ENCODE peak calls at places on chromosome 7, in four cellular contexts. U, P, C and F are unnamed samples.

GRCh38 chr7:99141756-99142726 is 1.9 kb downstream of the SMURF1 start:
- DNase-seq in U (peak), P (peak), C (no peak), F (peak)

GRCh38 chr7:117616694-117617093 is 136.9 kb downstream of the CFTR start:
- DNase-seq in U (no peak), P (no peak), C (no peak), F (no peak)

GRCh38 chr7:127476618-127477017 is 84.1 kb upstream of the ZNF800 start:
- DNase-seq in U (no peak), P (no peak), C (no peak), F (no peak)

GRCh38 chr7:139118803-139119485 is 9.4 kb upstream of the ZC3HAV1 start:
- DNase-seq in U (no peak), P (no peak), C (peak), F (no peak)

GRCh38 chr7:155549226-155549625 is 2.9 kb upstream of the CNPY1 start:
- DNase-seq in U (no peak), P (no peak), C (no peak), F (no peak)

GRCh38 chr7:17601921-17602320 is 303.5 kb downstream of the AHR start:
- DNase-seq in U (no peak), P (no peak), C (no peak), F (no peak)

GRCh38 chr7:116225860-116226259 is 15.5 kb downstream of the TES start:
- DNase-seq in U (no peak), P (no peak), C (no peak), F (no peak)

GRCh38 chr7:101164071-101164840 is 1.1 kb downstream of the VGF start:
- DNase-seq in U (peak), P (no peak), C (no peak), F (peak)

GRCh38 chr7:98051118-98051744 is 55.4 kb upstream of the LMTK2 start:
- DNase-seq in U (peak), P (peak), C (no peak), F (peak)

GRCh38 chr7:140062528-140063299 is at the start of gene PARP12:
- DNase-seq in U (peak), P (peak), C (peak), F (peak)

GRCh38 chr7:4268040-4268965 is 413.8 kb upstream of the FOXK1 start:
- DNase-seq in U (no peak), P (no peak), C (no peak), F (no peak)

GRCh38 chr7:152674860-152675760 is 831 bp downstream of the XRCC2 start:
- DNase-seq in U (peak), P (peak), C (no peak), F (no peak)

GRCh38 chr7:131222171-131222570 is 105.5 kb upstream of the MKLN1 start:
- DNase-seq in U (no peak), P (no peak), C (no peak), F (no peak)
- TF ChIP-seq CTCF in U (no peak), P (no peak), C (no peak), F (no peak)

DNA sequence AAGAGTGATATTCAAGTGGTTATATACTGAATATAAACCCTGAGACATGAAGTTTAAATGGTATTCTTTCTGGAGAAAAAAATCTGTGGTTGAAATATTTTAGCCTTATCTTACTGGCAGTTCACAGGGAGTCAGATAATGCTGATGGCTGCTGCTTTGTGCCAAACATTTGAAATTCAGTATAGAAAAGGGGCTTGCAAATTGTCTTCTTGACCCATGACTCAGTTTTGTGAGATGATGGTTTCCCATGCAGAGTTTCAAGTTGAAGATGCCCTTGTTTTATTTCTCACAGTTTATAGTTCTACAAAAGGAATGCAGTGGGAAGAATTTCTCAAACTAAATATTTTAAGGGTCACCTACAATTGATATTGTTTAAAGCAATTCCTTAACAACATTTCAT is 251.1 kb upstream of the MEOX2 start:
- DNase-seq in U (no peak), P (no peak), C (no peak), F (no peak)
- TF ChIP-seq TCF12 in U (no peak), P (no peak), C (no peak), F (no peak)

GRCh38 chr7:69018200-69018599 is 580.1 kb upstream of the AUTS2 start:
- DNase-seq in U (no peak), P (no peak), C (no peak), F (peak)
- TF ChIP-seq CTCF in U (peak), P (no peak), C (no peak), F (peak)

DNA sequence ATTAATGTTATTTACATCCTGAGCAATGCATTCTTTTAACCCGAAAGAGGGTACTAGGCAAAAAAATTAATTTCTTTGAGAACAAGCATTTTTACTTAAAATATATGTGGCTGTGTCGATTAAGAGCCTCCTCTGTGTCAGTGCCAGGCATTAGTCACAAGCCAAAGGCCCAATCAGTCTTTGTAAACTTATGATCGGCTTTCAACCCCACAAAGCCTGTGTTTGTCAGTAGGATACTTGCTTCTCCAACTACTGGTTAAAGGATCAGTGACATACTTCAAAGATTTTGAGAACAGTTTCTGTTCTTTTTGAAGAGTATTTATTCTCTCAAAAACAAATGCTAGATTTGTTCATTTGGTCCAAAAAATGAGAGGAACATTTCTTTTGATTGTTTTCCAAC is 159.3 kb downstream of the NRCAM start:
- DNase-seq in U (no peak), P (no peak), C (no peak), F (no peak)
- TF ChIP-seq TCF12 in U (no peak), P (no peak), C (no peak), F (no peak)

GRCh38 chr7:135210818-135211178 is 528 bp downstream of the WDR91 start:
- DNase-seq in U (no peak), P (no peak), C (no peak), F (no peak)

GRCh38 chr7:135208417-135208793 is 2.9 kb downstream of the WDR91 start:
- DNase-seq in U (no peak), P (no peak), C (no peak), F (no peak)

GRCh38 chr7:135213831-135214230 is 2.5 kb upstream of the WDR91 start:
- DNase-seq in U (no peak), P (no peak), C (no peak), F (no peak)

GRCh38 chr7:135209225-135209834 is 2.0 kb downstream of the WDR91 start:
- DNase-seq in U (no peak), P (no peak), C (no peak), F (no peak)

GRCh38 chr7:135211179-135211945 is at the start of gene WDR91:
- DNase-seq in U (peak), P (peak), C (peak), F (peak)
- TF ChIP-seq CTCF in U (peak), P (peak), C (no peak), F (no peak)

GRCh38 chr7:51286392-51286791 is 30.2 kb downstream of the COBL start:
- DNase-seq in U (no peak), P (no peak), C (no peak), F (no peak)

GRCh38 chr7:51289608-51290370 is 26.8 kb downstream of the COBL start:
- DNase-seq in U (no peak), P (no peak), C (no peak), F (no peak)

GRCh38 chr7:51290702-51291290 is 25.8 kb downstream of the COBL start:
- DNase-seq in U (no peak), P (no peak), C (no peak), F (no peak)

GRCh38 chr7:51292596-51292995 is 24.0 kb downstream of the COBL start:
- DNase-seq in U (no peak), P (no peak), C (no peak), F (no peak)

DNA sequence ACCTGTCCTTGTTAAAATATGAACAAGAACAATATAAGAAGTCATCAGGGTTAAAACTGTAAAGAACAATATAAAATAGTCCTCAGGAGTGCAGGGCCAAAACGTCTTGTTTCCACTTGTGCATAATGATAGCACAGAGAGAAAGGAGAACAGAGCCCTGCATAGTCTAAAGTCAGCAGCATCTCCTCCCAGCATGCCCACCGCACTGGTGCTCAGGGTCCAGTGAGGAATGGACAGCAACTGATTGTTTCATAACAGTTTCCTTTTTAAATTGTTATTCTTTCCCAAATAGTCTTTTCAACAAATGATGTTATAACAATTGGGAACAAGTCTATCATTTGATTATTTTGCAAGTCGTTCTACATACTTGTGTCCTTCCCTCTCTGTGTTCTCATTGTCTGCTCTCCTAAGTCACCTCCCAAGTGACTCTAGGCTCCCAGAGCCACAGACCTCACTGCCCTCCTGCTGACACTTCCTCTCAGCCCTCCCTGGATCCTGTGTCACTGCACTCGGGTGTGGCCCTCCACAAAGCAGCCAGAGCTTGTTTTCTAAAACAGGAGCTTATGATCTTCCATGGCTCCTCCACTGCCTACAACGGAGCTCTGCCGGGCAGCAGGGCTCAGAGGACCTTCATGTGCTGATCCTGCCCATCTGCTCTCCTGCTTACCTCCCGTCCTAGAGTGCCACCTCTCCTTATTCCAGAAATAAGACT is 27.6 kb downstream of the COBL start:
- DNase-seq in U (no peak), P (no peak), C (no peak), F (no peak)
- TF ChIP-seq TCF12 in U (no peak), P (no peak), C (no peak), F (no peak)

GRCh38 chr7:45623157-45623556 is 49.0 kb downstream of the ADCY1 start:
- DNase-seq in U (no peak), P (no peak), C (no peak), F (no peak)

GRCh38 chr7:45625067-45625466 is 50.9 kb downstream of the ADCY1 start:
- DNase-seq in U (no peak), P (no peak), C (no peak), F (no peak)

GRCh38 chr7:45624392-45624760 is 50.2 kb downstream of the ADCY1 start:
- DNase-seq in U (no peak), P (no peak), C (no peak), F (no peak)

GRCh38 chr7:45622058-45622457 is 47.9 kb downstream of the ADCY1 start:
- DNase-seq in U (no peak), P (no peak), C (no peak), F (no peak)

DNA sequence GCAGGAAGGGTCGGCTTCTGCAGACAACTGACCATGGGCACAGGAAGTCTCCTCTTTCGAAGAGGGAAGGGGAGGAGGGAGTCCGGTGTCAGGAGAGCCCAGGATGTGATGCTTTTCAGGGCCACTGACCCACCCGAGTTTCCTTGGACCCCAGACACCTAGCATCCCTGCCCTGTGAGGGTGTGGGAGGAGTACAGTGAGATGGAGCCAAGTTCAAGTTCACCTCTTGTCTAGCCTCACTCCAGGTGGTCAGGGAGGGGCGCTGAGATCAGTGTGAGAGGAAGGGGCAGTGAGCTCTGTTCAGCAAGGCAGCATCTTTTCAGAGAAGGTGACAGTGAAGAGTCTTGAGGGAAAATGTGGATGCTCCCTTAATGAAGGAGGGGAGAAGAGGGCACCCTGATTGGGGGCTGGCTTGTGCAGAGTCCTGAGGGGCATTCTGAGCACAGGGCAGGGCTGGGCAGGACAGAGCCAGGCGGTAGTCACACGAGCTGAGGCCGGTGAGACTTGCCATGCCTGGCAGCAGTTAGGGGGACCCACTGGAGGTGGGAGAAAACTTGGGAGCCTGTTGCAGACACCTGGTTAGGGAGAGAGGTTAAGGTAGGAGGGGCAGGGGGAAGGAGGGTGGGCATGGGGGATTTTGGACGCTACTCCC is 49.7 kb downstream of the ADCY1 start:
- DNase-seq in U (no peak), P (no peak), C (no peak), F (no peak)
- TF ChIP-seq CTCF in U (no peak), P (no peak), C (no peak), F (no peak)

GRCh38 chr7:87456247-87456646 is 19.2 kb downstream of the ABCB4 start:
- DNase-seq in U (no peak), P (no peak), C (no peak), F (no peak)
- TF ChIP-seq TCF12 in U (no peak), P (no peak), C (no peak), F (no peak)

GRCh38 chr7:7653568-7654187 is 13.1 kb downstream of the UMAD1 start:
- DNase-seq in U (peak), P (no peak), C (peak), F (no peak)
- TF ChIP-seq CTCF in U (peak), P (peak), C (peak), F (peak)